ENCODE peak calls at places on chromosome 10, in five cellular contexts. H is HL-60, X is AG04450, C is brain microvascular endothelial cell, P is NB4. D is an unnamed sample.

GRCh38 chr10:123967626-123968243 is 76.1 kb upstream of the CPXM2 start:
- DNase-seq in H (peak), X (no peak), C (peak), P (peak), D (peak)

GRCh38 chr10:35150335-35150734 is 23.7 kb downstream of the CREM start:
- DNase-seq in X (no peak), P (no peak), H (no peak), C (no peak), D (no peak)

GRCh38 chr10:73894245-73894971 is 16.5 kb upstream of the PLAU start:
- DNase-seq in H (no peak), X (no peak), P (no peak), C (peak), D (no peak)

GRCh38 chr10:15852111-15852557 is 8.2 kb downstream of the MINDY3 start:
- DNase-seq in C (no peak), P (no peak), H (no peak), X (no peak), D (no peak)

GRCh38 chr10:68276224-68276623 is 44.3 kb upstream of the ATOH7 start:
- DNase-seq in P (no peak), X (no peak), H (no peak), C (no peak), D (no peak)

GRCh38 chr10:69814251-69814650 is 12.5 kb downstream of the COL13A1 start:
- DNase-seq in P (no peak), X (no peak), C (no peak), H (no peak), D (no peak)

GRCh38 chr10:17349717-17350116 is 104.7 kb downstream of the ST8SIA6 start:
- DNase-seq in P (no peak), C (no peak), H (no peak), X (no peak), D (no peak)

GRCh38 chr10:77586719-77587423 is 50.7 kb downstream of the KCNMA1 start:
- DNase-seq in H (no peak), C (peak), X (peak), P (peak), D (no peak)

GRCh38 chr10:58189269-58189668 is 78.4 kb downstream of the IPMK start:
- DNase-seq in X (peak), C (peak), P (peak), H (no peak), D (no peak)

GRCh38 chr10:31927597-31928530 is 767 bp downstream of the ARHGAP12 start:
- DNase-seq in C (no peak), H (peak), X (no peak), P (peak), D (peak)

GRCh38 chr10:3054183-3054815 is 13.0 kb upstream of the PFKP start:
- DNase-seq in H (no peak), C (no peak), P (no peak), X (no peak), D (no peak)

GRCh38 chr10:61589547-61590243 is 73.0 kb upstream of the CABCOCO1 start:
- DNase-seq in P (no peak), H (no peak), X (no peak), C (no peak), D (no peak)

GRCh38 chr10:122814493-122814892 is 31.2 kb downstream of the CUZD1 start:
- DNase-seq in C (no peak), X (no peak), P (no peak), H (no peak), D (no peak)
- TF ChIP-seq CTCF in C (no peak), X (no peak), P (no peak), H (no peak), D (no peak)

DNA sequence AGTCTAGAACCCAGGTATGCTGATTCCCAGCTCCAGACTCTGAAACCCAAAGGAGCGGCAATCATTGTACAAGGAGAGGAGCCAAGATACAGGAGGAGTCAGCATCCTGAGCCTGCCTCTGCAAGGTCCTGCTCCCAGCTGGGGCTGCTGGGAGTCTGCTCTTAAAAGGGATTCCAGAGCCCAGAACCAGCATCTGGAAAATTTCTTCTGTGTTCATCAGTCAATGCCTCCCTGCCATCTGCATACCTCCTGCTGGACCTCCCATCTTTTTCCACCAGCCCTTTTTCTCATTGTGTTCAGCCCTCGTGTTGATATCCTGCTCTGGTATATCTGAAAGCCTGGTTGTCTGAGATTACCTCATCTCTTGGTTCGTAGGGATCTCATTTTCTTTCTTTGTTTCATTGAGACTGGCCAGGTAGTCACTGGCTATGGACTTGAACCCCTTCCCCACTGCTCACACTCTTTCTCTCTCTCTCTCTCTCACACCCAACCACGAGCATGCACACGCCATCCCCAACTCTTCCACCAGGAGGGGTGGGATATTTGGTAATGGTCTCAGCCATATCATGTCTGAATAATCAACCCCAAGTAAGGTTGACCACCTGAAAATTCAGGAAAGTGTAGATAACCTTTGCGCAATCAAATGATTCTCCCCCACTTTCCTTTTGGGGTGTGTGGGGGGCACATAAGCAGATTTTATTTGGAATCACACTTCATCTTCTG is 608.8 kb downstream of the LRMDA start:
- DNase-seq in P (peak), C (no peak), H (no peak), X (no peak), D (peak)
- TF ChIP-seq CTCF in P (no peak), C (peak), H (no peak), X (no peak), D (peak)

DNA sequence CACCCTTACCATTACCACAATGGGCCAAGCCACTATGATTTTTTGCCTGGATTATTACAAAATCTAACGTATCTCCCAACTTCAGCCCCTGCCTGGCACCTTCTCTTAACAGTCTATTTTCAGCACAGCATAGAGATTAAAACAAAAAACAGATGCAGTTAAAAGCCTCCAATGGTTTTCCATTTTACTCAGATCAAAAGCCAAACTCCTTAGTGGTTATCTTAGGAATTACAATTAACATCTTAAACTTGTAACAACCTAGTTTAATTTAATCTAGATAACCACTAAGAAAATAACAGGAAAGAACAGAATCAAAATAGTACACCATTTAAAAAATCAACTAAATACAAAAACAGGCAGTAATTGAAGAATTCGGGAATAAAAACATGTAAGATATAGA is 43.5 kb downstream of the DNAJC1 start:
- DNase-seq in P (no peak), H (no peak), C (no peak), X (no peak), D (no peak)
- TF ChIP-seq CTCF in P (no peak), H (no peak), C (no peak), X (no peak), D (no peak)

DNA sequence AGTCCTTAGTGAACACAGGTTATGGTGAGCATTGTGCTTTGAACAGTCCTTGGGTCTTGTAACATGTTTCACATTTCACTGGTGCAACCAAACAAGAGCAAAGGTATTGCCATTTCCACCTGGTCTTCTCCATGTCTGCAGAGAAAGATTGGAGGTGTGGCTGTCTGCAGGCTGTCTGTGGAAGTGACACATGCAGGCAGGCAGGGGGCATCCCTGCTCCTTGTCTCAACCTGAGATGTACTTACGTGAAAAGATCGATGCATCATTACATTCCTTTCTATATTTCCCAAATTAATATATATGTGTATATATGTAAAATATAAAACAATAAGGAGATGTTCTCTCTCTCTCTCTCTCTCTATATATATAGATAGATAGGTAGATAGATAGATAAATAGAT is 54.3 kb downstream of the LRRC18 start:
- DNase-seq in P (peak), H (peak), X (no peak), C (peak), D (peak)
- TF ChIP-seq CTCF in P (peak), H (no peak), X (no peak), C (peak), D (peak)

GRCh38 chr10:62961951-62962523 is 145.9 kb upstream of the EGR2 start:
- DNase-seq in C (peak), H (no peak), X (no peak), P (no peak), D (no peak)
- TF ChIP-seq CTCF in C (peak), H (no peak), X (no peak), P (no peak), D (no peak)

DNA sequence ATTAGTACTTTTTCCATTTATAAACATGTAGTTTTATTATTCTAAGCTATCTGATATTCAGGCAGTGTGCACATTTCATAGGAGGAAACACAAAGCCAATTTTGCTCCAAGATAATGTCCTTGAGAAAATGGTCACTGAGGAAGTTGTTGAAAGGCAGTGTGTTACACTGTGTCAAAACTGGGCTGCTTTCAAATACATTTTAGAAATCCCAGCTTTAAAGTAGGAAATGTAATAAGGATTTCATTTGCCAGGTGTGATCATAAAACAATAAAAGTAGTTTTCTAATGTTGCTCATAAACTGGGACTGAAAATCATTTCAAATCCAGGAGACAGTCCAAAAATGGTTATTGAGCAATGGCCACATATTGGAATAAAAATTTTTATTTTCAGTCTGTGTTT is 80.1 kb downstream of the WDR37 start:
- DNase-seq in C (no peak), H (no peak), X (no peak), P (no peak), D (no peak)
- TF ChIP-seq CTCF in C (no peak), H (no peak), X (no peak), P (no peak), D (no peak)

DNA sequence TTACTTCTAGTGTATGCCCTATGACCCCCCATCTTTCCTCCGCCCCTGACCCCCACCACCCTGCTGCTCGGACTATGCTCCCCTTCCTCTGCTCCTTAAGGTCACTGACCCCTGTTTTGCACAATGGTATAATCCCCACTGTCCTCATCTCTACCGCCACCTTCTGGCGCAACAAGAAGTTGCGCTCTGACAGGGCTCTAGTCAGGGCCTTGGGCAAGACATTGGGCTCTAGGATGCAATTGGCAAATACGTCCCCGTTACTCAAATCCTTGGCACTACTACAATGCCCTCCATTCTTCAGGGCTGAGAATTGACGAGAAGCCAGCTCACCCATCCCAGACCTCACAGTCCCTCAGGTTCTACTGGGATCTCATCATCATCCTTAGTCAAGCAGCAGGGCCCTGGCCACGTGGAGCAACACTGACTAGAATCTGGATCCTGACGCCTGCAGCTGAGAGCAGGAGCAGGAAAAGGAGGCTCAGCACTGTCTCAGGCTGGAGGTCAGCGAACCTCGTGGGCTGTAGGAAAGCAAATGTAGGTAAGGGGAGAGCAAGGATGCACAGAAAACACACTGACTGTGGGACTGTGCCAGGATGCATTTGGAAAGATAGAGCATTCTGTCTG is 10.6 kb downstream of the LRIT2 start:
- DNase-seq in X (no peak), P (peak), C (no peak), H (peak), D (peak)
- TF ChIP-seq CTCF in X (peak), P (peak), C (peak), H (peak), D (peak)

GRCh38 chr10:132441818-132442217 is 44.8 kb downstream of the PWWP2B start:
- DNase-seq in C (no peak), H (no peak), P (no peak), X (no peak), D (no peak)

GRCh38 chr10:132444877-132445351 is 47.9 kb downstream of the PWWP2B start:
- DNase-seq in X (no peak), C (no peak), H (peak), P (peak), D (no peak)

GRCh38 chr10:132443998-132444876 is 47.2 kb downstream of the PWWP2B start:
- DNase-seq in H (peak), X (no peak), C (no peak), P (peak), D (peak)

GRCh38 chr10:132442636-132443035 is 45.6 kb downstream of the PWWP2B start:
- DNase-seq in H (no peak), X (no peak), P (no peak), C (no peak), D (no peak)

GRCh38 chr10:132443605-132443997 is 46.6 kb downstream of the PWWP2B start:
- DNase-seq in H (peak), C (peak), X (no peak), P (peak), D (peak)
- TF ChIP-seq CTCF in H (peak), C (peak), X (peak), P (peak), D (peak)